ENCODE peak calls at places on chromosome 12, in five cellular contexts. S is HepG2, B is GM12891, L is K562, V is GM12878. Z is an unnamed sample.

GRCh38 chr12:49872781-49873181 is 29.9 kb upstream of the BCDIN3D start:
- DNase-seq in S (no peak), L (no peak), V (no peak), B (no peak), Z (no peak)

GRCh38 chr12:113358381-113359132 is at the start of gene PLBD2:
- DNase-seq in L (peak; percentile 99), S (peak; percentile 80), V (peak; percentile 59), B (peak; percentile 99), Z (peak; percentile 99)

GRCh38 chr12:100106861-100107260 is 35.8 kb downstream of the BLTP3B start:
- DNase-seq in V (no peak), B (no peak), S (no peak), L (no peak), Z (no peak)

GRCh38 chr12:117178745-117179144 is 11.5 kb downstream of the FBXO21 start:
- DNase-seq in V (no peak), B (no peak), S (no peak), L (no peak), Z (no peak)

GRCh38 chr12:89494411-89495231 is 30.0 kb downstream of the GALNT4 start:
- DNase-seq in V (no peak), S (no peak), L (peak; percentile 31), B (no peak), Z (no peak)

GRCh38 chr12:80909370-80909769 is 28.4 kb downstream of the LIN7A start:
- DNase-seq in L (no peak), S (no peak), V (no peak), B (no peak), Z (no peak)

GRCh38 chr12:78697817-78698415 is 166.7 kb upstream of the SYT1 start:
- DNase-seq in S (no peak), V (no peak), L (no peak), B (no peak), Z (no peak)

GRCh38 chr12:44117368-44117767 is 281.5 kb downstream of the TMEM117 start:
- DNase-seq in V (no peak), B (no peak), L (no peak), S (no peak), Z (no peak)

DNA sequence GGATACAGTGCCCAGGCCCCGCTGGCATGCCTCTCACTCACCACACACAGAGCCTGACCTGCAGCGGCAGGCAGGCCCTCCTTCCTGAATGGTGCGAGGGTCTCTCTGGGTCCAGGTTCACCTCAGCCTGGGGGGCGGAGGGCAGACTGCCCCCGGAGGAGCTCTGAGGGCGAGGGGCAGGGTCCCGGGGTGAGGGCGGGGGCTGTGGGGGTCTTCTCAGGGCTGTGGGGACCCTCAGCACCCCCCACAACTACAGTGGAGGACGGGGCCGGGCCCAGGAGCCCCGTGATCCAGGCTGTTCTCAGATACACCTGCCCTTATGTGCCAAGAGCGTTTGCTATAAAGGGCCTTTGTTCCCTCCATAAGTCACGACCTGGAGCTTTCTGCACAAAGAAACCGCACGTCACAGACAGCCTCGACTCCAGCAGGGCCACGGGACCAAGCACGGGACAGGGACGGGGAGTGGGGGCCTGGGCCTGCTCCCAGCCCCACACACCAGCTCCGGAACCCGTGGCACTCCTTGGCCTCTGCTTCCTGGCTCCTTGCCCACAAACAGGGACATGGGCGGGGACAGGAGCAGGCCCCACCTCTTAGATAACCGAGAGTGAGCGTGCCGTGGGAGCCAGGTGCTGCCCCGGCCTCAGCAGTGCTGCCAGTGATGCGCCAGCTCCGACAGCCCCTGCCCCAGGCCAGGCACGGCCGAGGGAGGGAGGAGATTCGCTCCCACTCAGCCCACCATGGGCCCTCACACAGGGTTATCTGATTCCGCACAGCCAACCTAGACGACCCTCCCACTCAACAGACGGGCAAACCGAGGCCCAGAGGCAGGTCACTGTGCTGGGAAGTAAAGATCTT is 101.9 kb downstream of the RFLNA start:
- DNase-seq in B (no peak), V (no peak), L (peak; percentile 30), S (no peak), Z (no peak)
- TF ChIP-seq POLR2AphosphoS5 in B (no peak), V (no peak), L (no peak), S (no peak), Z (no peak)

GRCh38 chr12:53054112-53054878 is 4.4 kb downstream of the TNS2 start:
- DNase-seq in S (peak; percentile 83), B (peak; percentile 98), V (peak; percentile 61), L (peak; percentile 96), Z (peak; percentile 93)
- TF ChIP-seq POLR2A in S (peak; percentile 44), B (no peak), V (peak; percentile 67), L (peak; percentile 80), Z (peak; percentile 32)

DNA sequence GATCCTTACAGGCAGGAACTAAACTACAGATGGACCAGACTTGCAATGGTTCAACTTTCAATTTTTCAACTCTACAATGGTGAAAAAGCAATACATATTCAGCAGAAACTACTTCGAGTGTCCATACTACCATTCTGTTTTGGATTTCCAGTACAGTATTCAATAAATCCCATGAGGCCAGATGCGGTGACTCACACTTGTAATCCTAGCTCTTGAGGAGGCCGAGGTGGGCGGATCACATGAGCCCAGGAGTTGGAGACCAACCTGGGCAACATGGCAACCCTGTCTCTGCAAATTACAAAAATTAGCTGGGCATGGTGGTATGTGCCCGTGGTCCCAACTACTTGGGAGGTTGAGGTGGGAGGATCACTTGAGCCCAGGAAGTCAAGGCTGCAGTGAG is 336.1 kb downstream of the MED13L start:
- DNase-seq in L (no peak), S (no peak), V (no peak), B (no peak), Z (no peak)
- TF ChIP-seq TAF1 in L (no peak), S (no peak), V (no peak), B (no peak), Z (no peak)

DNA sequence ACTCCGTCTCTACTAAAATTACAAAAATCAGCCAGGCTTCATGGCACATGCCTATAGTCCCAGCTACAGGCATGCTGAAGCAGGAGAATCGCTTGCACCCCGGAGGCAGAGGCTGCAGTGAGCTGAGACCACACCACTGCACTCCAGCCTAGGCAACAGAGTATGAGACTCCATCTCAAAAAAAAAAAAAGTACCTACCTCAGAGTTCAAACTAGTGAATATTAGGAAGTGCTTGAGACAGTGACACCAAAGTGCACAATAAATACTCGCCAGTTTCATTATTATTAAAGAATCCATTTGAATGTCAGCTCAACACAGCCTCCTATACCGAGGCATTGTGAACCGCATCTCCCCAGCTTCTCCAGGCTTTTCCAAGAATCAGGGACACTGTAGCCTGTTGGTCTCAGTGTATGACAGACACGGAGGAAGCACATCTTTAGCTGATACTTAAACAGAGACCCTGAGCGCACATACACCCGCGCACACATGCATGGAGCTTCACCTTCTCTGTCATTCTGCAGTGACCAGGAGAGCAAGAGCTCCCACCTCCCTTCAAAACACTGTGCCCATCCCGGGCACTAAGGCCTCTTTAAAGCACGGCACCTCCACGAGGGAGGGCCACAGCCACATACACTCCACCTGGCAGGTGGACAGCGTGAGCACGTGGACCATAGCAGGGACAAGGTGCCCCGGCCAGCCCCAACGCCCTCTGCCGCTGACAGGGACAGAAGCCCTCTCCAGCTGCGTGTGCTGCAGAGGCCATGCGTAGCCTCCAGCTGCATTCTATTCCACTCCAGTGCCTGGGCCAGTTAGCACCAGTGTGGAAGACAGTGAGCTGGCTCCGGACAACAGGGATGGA is 5.2 kb downstream of the GAPDH start:
- DNase-seq in S (no peak), V (no peak), L (peak; percentile 30), B (no peak), Z (no peak)
- TF ChIP-seq POLR2AphosphoS5 in S (no peak), V (no peak), L (no peak), B (peak; percentile 30), Z (peak; percentile 51)

GRCh38 chr12:14950421-14950820 is 11.0 kb downstream of the ARHGDIB start:
- DNase-seq in S (no peak), B (no peak), L (no peak), V (no peak), Z (no peak)

GRCh38 chr12:14946162-14946561 is 7.8 kb upstream of the ERP27 start:
- DNase-seq in L (no peak), V (no peak), S (no peak), B (no peak), Z (no peak)

GRCh38 chr12:14948672-14949071 is 10.3 kb upstream of the ERP27 start:
- DNase-seq in V (peak; percentile 90), B (peak; percentile 43), L (no peak), S (no peak), Z (no peak)

GRCh38 chr12:14949631-14950030 is 11.3 kb upstream of the ERP27 start:
- DNase-seq in V (no peak), S (no peak), L (no peak), B (no peak), Z (no peak)

GRCh38 chr12:14946856-14947255 is 8.5 kb upstream of the ERP27 start:
- DNase-seq in B (no peak), V (no peak), L (no peak), S (no peak), Z (no peak)
- TF ChIP-seq POLR2A in B (no peak), V (no peak), L (no peak), S (no peak), Z (no peak)

GRCh38 chr12:130482448-130482847 is 144.8 kb downstream of the PIWIL1 start:
- DNase-seq in B (no peak), S (no peak), L (no peak), V (no peak), Z (no peak)
- TF ChIP-seq TAF1 in B (no peak), S (no peak), L (no peak), V (no peak), Z (no peak)

GRCh38 chr12:96094201-96094600 is 58.8 kb upstream of the LTA4H start:
- DNase-seq in V (no peak), L (no peak), S (no peak), B (no peak), Z (no peak)
- TF ChIP-seq POLR2AphosphoS5 in V (no peak), L (no peak), S (no peak), B (no peak), Z (no peak)

GRCh38 chr12:67748761-67749075 is 100.2 kb downstream of the DYRK2 start:
- DNase-seq in V (no peak), L (no peak), S (no peak), B (no peak), Z (no peak)

GRCh38 chr12:67751376-67751928 is 102.9 kb downstream of the DYRK2 start:
- DNase-seq in L (no peak), V (no peak), S (no peak), B (no peak), Z (no peak)

GRCh38 chr12:67752226-67752732 is 103.7 kb downstream of the DYRK2 start:
- DNase-seq in S (no peak), V (no peak), B (no peak), L (no peak), Z (no peak)

GRCh38 chr12:67750528-67751183 is 102.1 kb downstream of the DYRK2 start:
- DNase-seq in B (no peak), L (no peak), S (no peak), V (no peak), Z (no peak)

DNA sequence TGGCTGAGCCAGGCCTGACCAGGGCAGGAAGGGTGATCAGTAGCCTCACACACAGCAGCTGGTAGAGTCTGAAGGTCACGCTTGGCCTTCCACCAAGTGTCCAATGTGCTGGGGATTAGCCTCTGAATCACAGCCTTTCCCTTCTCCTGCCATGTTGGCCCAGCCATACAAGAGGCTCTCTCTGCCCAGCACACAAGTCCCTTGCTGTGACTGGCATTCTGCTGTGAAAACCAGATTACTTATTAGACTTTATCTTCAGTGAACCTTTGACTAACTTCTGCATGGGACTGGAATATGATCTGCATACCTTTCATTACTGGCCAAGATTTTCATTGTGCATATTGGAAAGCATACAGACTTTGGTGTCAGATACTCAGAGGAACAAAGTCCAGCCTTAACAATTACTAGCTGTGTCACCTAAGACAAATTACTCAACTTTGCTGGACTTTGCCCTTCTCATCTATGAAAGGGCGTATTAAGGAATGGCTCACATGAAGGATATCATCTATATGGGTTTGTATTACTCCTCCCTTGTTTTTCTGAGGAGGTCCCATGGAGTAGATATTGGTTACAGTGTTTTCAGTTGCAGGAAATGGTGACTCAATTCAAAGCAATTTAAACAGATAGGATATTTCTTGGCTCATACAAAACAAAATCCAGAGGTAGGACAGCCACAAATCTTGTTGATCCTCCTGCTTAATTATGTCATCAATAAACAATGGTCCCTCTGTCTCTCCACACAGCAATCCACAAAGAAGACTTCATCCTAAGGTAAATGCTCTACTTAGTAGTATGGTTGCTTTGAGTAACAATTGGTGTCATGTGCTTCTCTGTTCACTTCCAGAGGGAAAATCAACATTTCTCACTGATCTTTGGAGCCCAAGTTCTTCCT is 99.6 kb downstream of the DYRK2 start:
- DNase-seq in S (peak; percentile 87), L (no peak), B (no peak), V (no peak), Z (no peak)
- TF ChIP-seq POLR2A in S (no peak), L (no peak), B (no peak), V (no peak), Z (no peak)

Z was measured in GM12892.